ENCODE peak calls at places on chromosomes 7 and 10, in ten cellular contexts. I is endodermal cell, S is adipocyte, C is neural progenitor cell, B is trophoblast cell, J is NT2/D1, V is colonic mucosa, E is neuronal stem cell, D is DND-41, Q is HCT116. F is an unnamed sample.

GRCh38 chr7:27651702-27652101 is 11.0 kb downstream of the HIBADH start:
- DNase-seq in I (no peak), S (peak), C (no peak), B (no peak), J (no peak), V (no peak), E (no peak), D (no peak), Q (no peak), F (no peak)

GRCh38 chr7:100516135-100516812 is 22.7 kb upstream of the AGFG2 start:
- DNase-seq in I (peak), S (peak), C (peak), B (no peak), J (no peak), V (no peak), E (no peak), D (peak), Q (no peak), F (no peak)

GRCh38 chr10:79073784-79074432 is 5.1 kb downstream of the ZMIZ1 start:
- DNase-seq in I (no peak), S (no peak), C (no peak), B (no peak), J (no peak), V (peak), E (no peak), D (no peak), Q (no peak), F (no peak)

GRCh38 chr7:32761451-32762320 is 129.9 kb downstream of the KBTBD2 start:
- DNase-seq in I (peak), S (no peak), C (peak), B (no peak), J (no peak), V (no peak), E (no peak), D (no peak), Q (no peak), F (no peak)

GRCh38 chr10:133032976-133033741 is 54.6 kb upstream of the ADGRA1 start:
- DNase-seq in I (no peak), S (no peak), C (no peak), B (no peak), J (no peak), V (no peak), E (no peak), D (no peak), Q (no peak), F (no peak)

GRCh38 chr10:119306964-119307363 is 99.6 kb downstream of the GRK5 start:
- DNase-seq in I (no peak), S (no peak), C (no peak), B (peak), J (no peak), V (no peak), E (no peak), D (no peak), Q (no peak), F (no peak)

GRCh38 chr10:37741831-37742230 is 115.6 kb downstream of the ZNF248 start:
- DNase-seq in I (no peak), S (no peak), C (no peak), B (no peak), J (no peak), V (no peak), E (no peak), D (no peak), Q (no peak), F (no peak)

GRCh38 chr7:129975309-129975708 is 22.5 kb upstream of the UBE2H start:
- DNase-seq in I (no peak), S (no peak), C (no peak), B (no peak), J (no peak), V (no peak), E (no peak), D (no peak), Q (no peak), F (no peak)

GRCh38 chr7:50594136-50594535 is 28.9 kb upstream of the DDC start:
- DNase-seq in I (no peak), S (no peak), C (no peak), B (no peak), J (no peak), V (no peak), E (no peak), D (no peak), Q (no peak), F (no peak)

GRCh38 chr7:50590535-50590934 is 25.3 kb upstream of the DDC start:
- DNase-seq in I (no peak), S (no peak), C (no peak), B (no peak), J (no peak), V (no peak), E (no peak), D (no peak), Q (no peak), F (no peak)

GRCh38 chr7:50591098-50591479 is 25.9 kb upstream of the DDC start:
- DNase-seq in I (no peak), S (no peak), C (no peak), B (no peak), J (no peak), V (no peak), E (no peak), D (no peak), Q (no peak), F (no peak)

GRCh38 chr7:50592940-50593339 is 27.7 kb upstream of the DDC start:
- DNase-seq in I (no peak), S (no peak), C (no peak), B (no peak), J (no peak), V (no peak), E (no peak), D (no peak), Q (no peak), F (no peak)

DNA sequence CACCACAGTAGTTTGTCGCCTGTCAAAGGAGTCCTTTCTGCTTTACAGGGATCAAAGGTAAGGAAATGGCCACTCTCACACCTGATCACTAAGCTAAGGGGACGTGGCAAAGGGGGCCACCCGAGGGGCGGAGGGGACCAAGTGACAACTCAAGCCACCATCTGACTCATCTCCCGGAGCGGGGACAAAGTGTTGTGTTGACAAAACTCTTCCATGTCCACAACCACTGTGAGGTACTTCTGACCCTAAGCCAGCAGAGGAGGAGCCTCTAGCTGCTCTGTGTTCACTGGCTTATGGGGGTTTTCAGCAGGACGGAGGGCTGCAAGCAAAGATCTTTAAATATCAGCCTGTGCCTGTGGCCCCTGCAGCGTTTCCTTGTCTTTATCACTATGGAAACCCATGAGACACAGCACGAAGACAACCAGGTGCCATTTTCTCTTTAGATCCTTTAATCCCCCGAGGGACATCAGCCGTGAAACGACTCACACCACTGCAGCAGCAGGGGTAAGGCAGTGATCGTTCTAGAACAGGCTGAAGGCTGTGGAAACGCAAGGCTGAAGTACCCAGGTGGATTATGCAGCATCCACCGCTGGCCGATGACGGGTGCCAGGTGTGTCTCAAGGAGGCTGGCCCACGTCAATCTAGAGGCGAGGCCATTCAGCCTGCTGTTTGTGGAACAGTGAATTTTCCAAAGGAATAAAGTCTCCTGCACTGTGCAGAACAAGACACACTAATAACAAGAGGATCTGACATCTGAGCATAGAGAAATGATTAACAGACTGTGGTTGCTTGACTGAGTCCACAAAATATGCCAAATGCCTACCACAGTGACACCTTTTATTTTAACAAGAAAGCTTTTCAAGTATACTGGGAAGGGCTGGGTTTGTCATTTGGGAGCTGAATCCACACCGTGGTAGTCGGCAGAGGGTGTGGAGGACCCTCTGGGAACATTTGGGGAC is 26.6 kb upstream of the DDC start:
- DNase-seq in I (peak), S (no peak), C (peak), B (no peak), J (no peak), V (no peak), E (no peak), D (no peak), Q (no peak), F (no peak)
- H3K4me3 ChIP-seq in I (no peak), S (no peak), C (no peak), B (no peak), J (no peak), V (no peak), E (no peak), D (no peak), Q (no peak), F (no peak)

GRCh38 chr10:110859206-110859946 is 12.4 kb upstream of the PDCD4 start:
- DNase-seq in I (peak), S (peak), C (no peak), B (no peak), J (no peak), V (peak), E (no peak), D (no peak), Q (no peak), F (no peak)
- H3K9ac ChIP-seq in I (no peak), S (peak), C (no peak), B (no peak), J (no peak), V (peak), E (peak), D (no peak), Q (no peak), F (no peak)

GRCh38 chr7:106071999-106072714 is 40.0 kb downstream of the SYPL1 start:
- DNase-seq in I (peak), S (no peak), C (no peak), B (no peak), J (no peak), V (peak), E (no peak), D (no peak), Q (no peak), F (no peak)
- H3K4me3 ChIP-seq in I (no peak), S (no peak), C (no peak), B (no peak), J (no peak), V (no peak), E (no peak), D (no peak), Q (no peak), F (no peak)

DNA sequence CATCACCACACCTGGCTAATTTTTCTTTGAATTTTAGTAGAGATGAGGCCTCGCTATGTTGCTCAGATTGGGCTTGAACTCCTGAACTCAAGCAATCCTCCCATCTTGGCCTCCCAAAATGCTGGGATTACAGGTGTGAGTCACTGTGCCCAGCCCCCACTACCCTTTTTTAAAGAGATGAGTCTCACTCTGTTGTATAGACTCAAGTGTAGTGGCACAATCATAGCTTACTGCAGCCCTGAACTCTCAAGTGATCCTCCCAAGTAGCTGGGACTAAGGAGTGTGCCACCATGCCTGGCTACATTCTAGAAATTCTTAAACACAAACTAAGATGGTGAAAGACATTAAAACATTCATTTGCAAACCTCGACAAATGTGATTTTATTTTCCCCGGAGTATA is 12.6 kb downstream of the SYPL1 start:
- DNase-seq in I (no peak), S (no peak), C (no peak), B (peak), J (no peak), V (no peak), E (no peak), D (no peak), Q (no peak), F (no peak)
- H3K9ac ChIP-seq in I (no peak), S (no peak), C (no peak), B (no peak), J (no peak), V (no peak), E (no peak), D (no peak), Q (no peak), F (no peak)

GRCh38 chr7:117810642-117811512 is 62.4 kb downstream of the CTTNBP2 start:
- DNase-seq in I (peak), S (peak), C (peak), B (no peak), J (peak), V (no peak), E (no peak), D (no peak), Q (no peak), F (no peak)
- H3K4me3 ChIP-seq in I (no peak), S (no peak), C (no peak), B (no peak), J (no peak), V (no peak), E (no peak), D (no peak), Q (no peak), F (no peak)

GRCh38 chr7:68691261-68692216 is 906.7 kb upstream of the AUTS2 start:
- DNase-seq in I (no peak), S (peak), C (no peak), B (no peak), J (no peak), V (no peak), E (no peak), D (no peak), Q (no peak), F (peak)

GRCh38 chr7:68689087-68689433 is 909.2 kb upstream of the AUTS2 start:
- DNase-seq in I (no peak), S (no peak), C (no peak), B (no peak), J (no peak), V (no peak), E (no peak), D (no peak), Q (no peak), F (no peak)

GRCh38 chr7:68692511-68692910 is 905.8 kb upstream of the AUTS2 start:
- DNase-seq in I (no peak), S (no peak), C (no peak), B (no peak), J (no peak), V (no peak), E (no peak), D (no peak), Q (no peak), F (no peak)

GRCh38 chr7:68684246-68684850 is 913.9 kb upstream of the AUTS2 start:
- DNase-seq in I (peak), S (peak), C (peak), B (no peak), J (peak), V (no peak), E (peak), D (no peak), Q (no peak), F (no peak)

GRCh38 chr7:68688416-68689086 is 909.7 kb upstream of the AUTS2 start:
- DNase-seq in I (peak), S (peak), C (peak), B (no peak), J (peak), V (no peak), E (no peak), D (no peak), Q (no peak), F (no peak)
- H3K9ac ChIP-seq in I (no peak), S (no peak), C (no peak), B (no peak), J (no peak), V (no peak), E (no peak), D (no peak), Q (no peak), F (no peak)

GRCh38 chr7:53119514-53119933 is 84.1 kb downstream of the POM121L12 start:
- DNase-seq in I (no peak), S (no peak), C (no peak), B (no peak), J (no peak), V (no peak), E (no peak), D (no peak), Q (no peak), F (no peak)
- H3K4me3 ChIP-seq in I (no peak), S (no peak), C (no peak), B (no peak), J (no peak), V (no peak), E (no peak), D (no peak), Q (no peak), F (no peak)

GRCh38 chr7:6162650-6163366 is 109.6 kb downstream of the CYTH3 start:
- DNase-seq in I (no peak), S (no peak), C (no peak), B (no peak), J (no peak), V (no peak), E (no peak), D (no peak), Q (no peak), F (no peak)
- H3K9ac ChIP-seq in I (no peak), S (peak), C (no peak), B (no peak), J (no peak), V (no peak), E (no peak), D (no peak), Q (no peak), F (no peak)

DNA sequence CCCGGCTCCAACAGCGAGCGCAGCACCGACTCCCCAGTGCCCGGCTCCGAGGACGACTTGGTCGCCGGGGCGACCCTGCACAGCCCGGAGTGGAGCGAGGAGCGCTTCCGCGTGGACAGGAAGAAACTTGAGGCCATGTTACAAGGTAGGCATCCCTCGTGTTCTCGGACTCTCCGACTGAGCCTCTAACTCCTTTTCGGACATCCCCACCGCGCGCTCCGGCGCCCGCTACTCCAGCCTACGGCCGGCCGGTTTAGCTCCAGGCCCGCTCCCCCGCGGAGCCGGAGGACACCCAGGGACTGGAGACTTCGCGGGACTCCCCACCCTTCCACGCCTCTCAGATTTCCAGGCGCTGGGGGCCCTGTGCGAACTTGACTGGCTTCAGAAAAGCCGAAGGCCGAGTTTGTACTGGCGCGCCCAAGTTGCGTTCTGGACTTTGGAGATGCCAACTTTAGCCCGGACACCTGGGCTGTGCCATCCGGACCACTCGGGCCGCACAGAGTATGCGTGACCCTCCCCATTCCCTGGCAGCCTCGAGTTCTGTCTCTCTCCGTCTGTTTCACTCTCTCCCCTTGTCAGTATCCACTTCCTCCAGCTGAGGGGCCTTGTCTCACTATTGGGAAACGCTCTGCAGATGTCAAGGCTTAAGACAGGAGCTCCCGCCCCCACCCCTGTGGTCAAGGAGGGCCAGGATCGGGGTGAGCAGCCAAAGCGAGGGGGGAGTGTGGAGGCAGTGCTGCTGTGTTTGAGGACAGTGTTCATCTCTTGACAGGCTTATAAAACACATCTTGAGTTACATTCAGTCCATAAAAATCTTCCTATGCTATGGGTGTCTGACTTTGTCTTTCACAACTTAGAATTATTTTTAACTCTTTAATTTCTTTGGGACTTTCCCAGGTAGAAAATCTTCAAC is 773 bp downstream of the BICC1 start:
- DNase-seq in I (peak), S (peak), C (peak), B (no peak), J (no peak), V (peak), E (peak), D (no peak), Q (no peak), F (no peak)
- H3K4me3 ChIP-seq in I (peak), S (peak), C (peak), B (peak), J (peak), V (peak), E (peak), D (no peak), Q (no peak), F (peak)

GRCh38 chr7:11746591-11746990 is 85.4 kb downstream of the THSD7A start:
- DNase-seq in I (no peak), S (no peak), C (no peak), B (no peak), J (no peak), V (no peak), E (no peak), D (no peak), Q (no peak), F (no peak)

GRCh38 chr7:11747715-11748485 is 84.1 kb downstream of the THSD7A start:
- DNase-seq in I (no peak), S (no peak), C (no peak), B (no peak), J (no peak), V (no peak), E (no peak), D (no peak), Q (no peak), F (no peak)

GRCh38 chr7:11737723-11738122 is 94.3 kb downstream of the THSD7A start:
- DNase-seq in I (no peak), S (peak), C (no peak), B (no peak), J (no peak), V (no peak), E (no peak), D (no peak), Q (no peak), F (no peak)

GRCh38 chr7:11743016-11743415 is 89.0 kb downstream of the THSD7A start:
- DNase-seq in I (no peak), S (no peak), C (no peak), B (no peak), J (no peak), V (no peak), E (no peak), D (no peak), Q (no peak), F (no peak)

GRCh38 chr7:11742496-11742895 is 89.5 kb downstream of the THSD7A start:
- DNase-seq in I (no peak), S (no peak), C (no peak), B (no peak), J (no peak), V (no peak), E (no peak), D (no peak), Q (peak), F (no peak)
- H3K9ac ChIP-seq in I (no peak), S (no peak), C (no peak), B (no peak), J (no peak), V (no peak), E (no peak), D (no peak), Q (no peak), F (no peak)